ENCODE peak calls at places on chromosomes 2 and 18, in ten cellular contexts. K, V, L, B, X, N, Y, H, Q and T are unnamed samples.

GRCh38 chr18:46408334-46408987 is 248.6 kb downstream of the LOXHD1 start:
- DNase-seq in K (no peak), V (no peak), L (no peak), B (no peak), X (no peak), N (no peak), Y (no peak), H (no peak), Q (no peak), T (peak)

GRCh38 chr2:27323592-27324285 is 842 bp upstream of the MPV17 start:
- DNase-seq in K (no peak), V (no peak), L (no peak), B (no peak), X (no peak), N (no peak), Y (no peak), H (peak), Q (no peak), T (no peak)

GRCh38 chr2:118791511-118791910 is 55.9 kb downstream of the EN1 start:
- DNase-seq in K (no peak), V (no peak), L (no peak), B (no peak), X (no peak), N (no peak), Y (no peak), H (no peak), Q (no peak), T (no peak)

GRCh38 chr2:96502891-96503636 is 2.1 kb downstream of the NEURL3 start:
- DNase-seq in K (no peak), V (no peak), L (no peak), B (no peak), X (no peak), N (no peak), Y (no peak), H (no peak), Q (no peak), T (no peak)

GRCh38 chr2:39718483-39718882 is 52.8 kb downstream of the TMEM178A start:
- DNase-seq in K (peak), V (no peak), L (no peak), B (no peak), X (no peak), N (no peak), Y (no peak), H (no peak), Q (no peak), T (no peak)

GRCh38 chr2:237626813-237627451 is 455 bp upstream of the LRRFIP1 start:
- DNase-seq in K (no peak), V (no peak), L (no peak), B (no peak), X (no peak), N (no peak), Y (no peak), H (no peak), Q (no peak), T (no peak)

GRCh38 chr2:3483227-3483985 is 35.9 kb downstream of the ADI1 start:
- DNase-seq in K (peak), V (peak), L (peak), B (peak), X (no peak), N (no peak), Y (no peak), H (peak), Q (no peak), T (peak)

GRCh38 chr18:6593142-6593889 is 136.2 kb upstream of the ARHGAP28 start:
- DNase-seq in K (no peak), V (no peak), L (no peak), B (no peak), X (no peak), N (no peak), Y (no peak), H (no peak), Q (no peak), T (no peak)

GRCh38 chr2:118148133-118148532 is 59.9 kb downstream of the INSIG2 start:
- DNase-seq in K (no peak), V (no peak), L (no peak), B (no peak), X (no peak), N (no peak), Y (no peak), H (no peak), Q (no peak), T (no peak)

GRCh38 chr2:186052930-186053329 is 314.3 kb downstream of the FSIP2 start:
- DNase-seq in K (no peak), V (no peak), L (no peak), B (no peak), X (no peak), N (no peak), Y (no peak), H (no peak), Q (no peak), T (no peak)

GRCh38 chr2:237732070-237732469 is 66.5 kb upstream of the RBM44 start:
- DNase-seq in K (no peak), V (no peak), L (no peak), B (peak), X (no peak), N (no peak), Y (no peak), H (no peak), Q (no peak), T (no peak)

GRCh38 chr2:220335591-220335915 is 708.1 kb downstream of the SLC4A3 start:
- DNase-seq in K (no peak), V (no peak), L (no peak), B (no peak), X (no peak), N (no peak), Y (no peak), H (no peak), Q (no peak), T (peak)

GRCh38 chr2:231272961-231273360 is 74.5 kb downstream of the ARMC9 start:
- DNase-seq in K (no peak), V (no peak), L (no peak), B (no peak), X (no peak), N (no peak), Y (no peak), H (no peak), Q (no peak), T (no peak)

GRCh38 chr2:240369725-240370585 is 65.5 kb upstream of the GPC1 start:
- DNase-seq in K (peak), V (peak), L (peak), B (peak), X (peak), N (peak), Y (peak), H (peak), Q (no peak), T (peak)

GRCh38 chr18:59054892-59055291 is 84.8 kb upstream of the SEC11C start:
- DNase-seq in K (no peak), V (no peak), L (no peak), B (peak), X (no peak), N (peak), Y (peak), H (no peak), Q (no peak), T (no peak)

GRCh38 chr2:240642806-240643092 is 17.5 kb downstream of the GPR35 start:
- DNase-seq in K (no peak), V (no peak), L (no peak), B (no peak), X (no peak), N (no peak), Y (no peak), H (no peak), Q (no peak), T (no peak)

GRCh38 chr18:30522288-30522929 is 520.1 kb downstream of the DSC3 start:
- DNase-seq in K (no peak), V (no peak), L (no peak), B (no peak), X (no peak), N (no peak), Y (no peak), H (no peak), Q (no peak), T (no peak)

GRCh38 chr2:230643576-230644291 is 68.9 kb upstream of the CAB39 start:
- DNase-seq in K (no peak), V (peak), L (no peak), B (peak), X (no peak), N (no peak), Y (no peak), H (peak), Q (no peak), T (no peak)

GRCh38 chr2:54891901-54892300 is 158.3 kb downstream of the RTN4 start:
- DNase-seq in K (peak), V (no peak), L (no peak), B (no peak), X (no peak), N (no peak), Y (no peak), H (no peak), Q (no peak), T (no peak)

GRCh38 chr2:88307817-88308216 is 137.7 kb downstream of the THNSL2 start:
- DNase-seq in K (no peak), V (no peak), L (no peak), B (no peak), X (no peak), N (no peak), Y (no peak), H (no peak), Q (no peak), T (no peak)

GRCh38 chr2:109521233-109521632 is 92.5 kb downstream of the SEPTIN10 start:
- DNase-seq in K (no peak), V (no peak), L (no peak), B (no peak), X (no peak), N (no peak), Y (no peak), H (no peak), Q (no peak), T (no peak)

GRCh38 chr2:145800201-145801091 is 1280.5 kb upstream of the ZEB2 start:
- DNase-seq in K (no peak), V (no peak), L (no peak), B (no peak), X (no peak), N (no peak), Y (no peak), H (no peak), Q (no peak), T (no peak)

GRCh38 chr2:235328991-235329390 is 164.9 kb upstream of the AGAP1 start:
- DNase-seq in K (no peak), V (no peak), L (no peak), B (no peak), X (no peak), N (no peak), Y (no peak), H (no peak), Q (no peak), T (peak)
- H3K4me3 ChIP-seq in K (no peak), V (no peak), L (no peak), B (no peak), X (no peak), N (no peak), Y (no peak), H (no peak), Q (no peak), T (no peak)

GRCh38 chr18:11004951-11005350 is 144.4 kb downstream of the PIEZO2 start:
- DNase-seq in K (no peak), V (no peak), L (no peak), B (no peak), X (no peak), N (no peak), Y (no peak), H (no peak), Q (no peak), T (no peak)

GRCh38 chr18:11005528-11005927 is 143.8 kb downstream of the PIEZO2 start:
- DNase-seq in K (peak), V (no peak), L (peak), B (peak), X (peak), N (no peak), Y (no peak), H (no peak), Q (no peak), T (no peak)

GRCh38 chr18:11004294-11004693 is 145.1 kb downstream of the PIEZO2 start:
- DNase-seq in K (peak), V (no peak), L (no peak), B (no peak), X (no peak), N (no peak), Y (no peak), H (no peak), Q (no peak), T (no peak)

GRCh38 chr18:11002277-11002676 is 147.1 kb downstream of the PIEZO2 start:
- DNase-seq in K (no peak), V (no peak), L (no peak), B (no peak), X (no peak), N (no peak), Y (no peak), H (no peak), Q (no peak), T (no peak)

GRCh38 chr18:11002796-11003195 is 146.6 kb downstream of the PIEZO2 start:
- DNase-seq in K (no peak), V (no peak), L (no peak), B (no peak), X (no peak), N (no peak), Y (no peak), H (no peak), Q (no peak), T (no peak)
- H3K4me3 ChIP-seq in K (no peak), V (no peak), L (no peak), B (no peak), X (no peak), N (no peak), Y (no peak), H (no peak), Q (no peak), T (no peak)

GRCh38 chr18:65750421-65751144 is at the start of gene CDH7:
- DNase-seq in K (no peak), V (no peak), L (no peak), B (no peak), X (no peak), N (no peak), Y (no peak), H (peak), Q (no peak), T (no peak)
- H3K4me3 ChIP-seq in K (peak), V (peak), L (no peak), B (no peak), X (peak), N (no peak), Y (peak), H (peak), Q (no peak), T (peak)

DNA sequence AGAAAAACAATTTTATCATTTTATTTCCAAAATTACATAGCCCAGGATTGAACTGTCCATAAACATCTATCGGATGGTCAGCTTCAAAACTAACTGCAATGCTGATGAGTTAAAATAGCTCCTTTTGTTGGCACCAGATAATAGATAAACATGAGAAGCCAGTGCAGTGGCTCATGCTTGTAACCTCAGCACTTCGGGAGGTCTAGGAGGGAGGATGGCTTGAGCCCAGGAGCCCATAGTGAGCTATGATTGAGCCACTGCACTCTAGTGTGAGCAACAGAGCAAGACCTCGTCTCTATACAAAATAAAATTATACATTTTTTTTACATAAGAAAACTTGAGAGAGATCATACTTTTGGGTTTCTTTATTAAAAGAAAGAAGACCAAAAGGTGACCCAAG is 34.6 kb upstream of the IMPA2 start:
- DNase-seq in K (peak), V (no peak), L (no peak), B (peak), X (no peak), N (no peak), Y (no peak), H (no peak), Q (no peak), T (no peak)
- H3K4me3 ChIP-seq in K (no peak), V (peak), L (peak), B (peak), X (peak), N (no peak), Y (peak), H (peak), Q (peak), T (no peak)

GRCh38 chr2:148719941-148720436 is 75.4 kb downstream of the EPC2 start:
- DNase-seq in K (no peak), V (no peak), L (no peak), B (peak), X (no peak), N (no peak), Y (no peak), H (peak), Q (no peak), T (peak)

GRCh38 chr2:148721991-148722777 is 77.6 kb downstream of the EPC2 start:
- DNase-seq in K (peak), V (no peak), L (no peak), B (no peak), X (no peak), N (peak), Y (no peak), H (no peak), Q (no peak), T (no peak)

GRCh38 chr2:148719195-148719749 is 74.7 kb downstream of the EPC2 start:
- DNase-seq in K (no peak), V (no peak), L (no peak), B (no peak), X (no peak), N (no peak), Y (no peak), H (no peak), Q (no peak), T (no peak)

GRCh38 chr2:148721520-148721931 is 77.0 kb downstream of the EPC2 start:
- DNase-seq in K (peak), V (no peak), L (no peak), B (no peak), X (no peak), N (no peak), Y (no peak), H (no peak), Q (no peak), T (no peak)

DNA sequence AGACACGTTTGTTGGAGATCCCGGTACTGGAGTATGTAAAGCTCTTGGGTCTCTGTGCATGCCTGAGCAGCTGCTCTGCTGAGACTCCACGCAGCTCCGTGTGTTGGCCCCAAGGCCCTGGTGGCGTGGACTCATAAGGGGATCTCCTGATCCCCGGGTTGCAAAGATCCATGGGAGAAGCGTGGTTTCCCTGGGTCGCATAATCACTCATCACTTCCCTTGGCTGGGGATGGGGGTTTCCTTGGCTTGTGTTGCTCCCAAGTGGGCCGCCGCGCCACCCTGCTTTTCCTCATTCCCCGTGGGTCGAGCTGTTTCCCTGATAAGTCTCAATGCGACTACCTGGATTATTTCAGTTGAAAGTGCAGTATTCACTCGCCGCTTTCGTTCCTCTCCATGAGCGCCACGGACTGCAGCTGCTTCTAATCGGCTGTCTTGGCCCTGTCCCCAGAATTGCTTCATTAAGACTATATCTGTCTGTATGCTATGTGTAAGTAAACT is 76.0 kb downstream of the EPC2 start:
- DNase-seq in K (peak), V (no peak), L (peak), B (peak), X (peak), N (no peak), Y (peak), H (peak), Q (no peak), T (no peak)
- H3K4me3 ChIP-seq in K (no peak), V (peak), L (no peak), B (no peak), X (peak), N (no peak), Y (peak), H (no peak), Q (no peak), T (no peak)

DNA sequence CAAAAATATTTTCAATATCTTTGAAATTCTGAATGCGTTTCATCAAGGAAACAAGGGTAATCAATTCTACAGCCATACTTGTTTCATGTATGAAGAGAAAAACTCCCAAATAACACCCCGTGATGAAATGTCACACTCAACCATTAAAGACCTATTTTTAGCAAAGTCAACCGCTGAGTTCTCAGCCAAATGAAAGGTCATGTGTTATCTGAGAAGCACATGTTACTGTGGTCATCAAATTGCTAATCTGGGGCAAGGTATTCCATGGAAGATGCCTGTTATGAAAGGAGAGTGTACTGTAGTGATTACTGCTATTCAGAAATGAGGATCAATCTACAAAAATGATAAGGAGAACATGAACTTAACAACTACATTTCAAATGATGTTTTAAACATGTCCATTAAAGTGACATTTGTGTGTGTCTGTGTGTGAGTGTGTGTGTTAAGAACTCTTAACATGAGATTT is 126.7 kb downstream of the BCL2 start:
- DNase-seq in K (no peak), V (no peak), L (no peak), B (no peak), X (no peak), N (no peak), Y (peak), H (no peak), Q (no peak), T (no peak)
- H3K4me3 ChIP-seq in K (no peak), V (no peak), L (no peak), B (no peak), X (no peak), N (no peak), Y (no peak), H (no peak), Q (no peak), T (no peak)

GRCh38 chr2:101439716-101440115 is 35.2 kb downstream of the RFX8 start:
- DNase-seq in K (no peak), V (no peak), L (no peak), B (no peak), X (no peak), N (no peak), Y (no peak), H (no peak), Q (no peak), T (no peak)

GRCh38 chr2:101440127-101440738 is 34.7 kb downstream of the RFX8 start:
- DNase-seq in K (peak), V (peak), L (no peak), B (no peak), X (no peak), N (no peak), Y (no peak), H (no peak), Q (no peak), T (peak)

GRCh38 chr2:101446869-101447268 is 28.0 kb downstream of the RFX8 start:
- DNase-seq in K (peak), V (no peak), L (peak), B (no peak), X (peak), N (peak), Y (no peak), H (no peak), Q (no peak), T (peak)

GRCh38 chr2:101442667-101443061 is 32.2 kb downstream of the RFX8 start:
- DNase-seq in K (no peak), V (no peak), L (no peak), B (no peak), X (no peak), N (no peak), Y (no peak), H (no peak), Q (no peak), T (no peak)

DNA sequence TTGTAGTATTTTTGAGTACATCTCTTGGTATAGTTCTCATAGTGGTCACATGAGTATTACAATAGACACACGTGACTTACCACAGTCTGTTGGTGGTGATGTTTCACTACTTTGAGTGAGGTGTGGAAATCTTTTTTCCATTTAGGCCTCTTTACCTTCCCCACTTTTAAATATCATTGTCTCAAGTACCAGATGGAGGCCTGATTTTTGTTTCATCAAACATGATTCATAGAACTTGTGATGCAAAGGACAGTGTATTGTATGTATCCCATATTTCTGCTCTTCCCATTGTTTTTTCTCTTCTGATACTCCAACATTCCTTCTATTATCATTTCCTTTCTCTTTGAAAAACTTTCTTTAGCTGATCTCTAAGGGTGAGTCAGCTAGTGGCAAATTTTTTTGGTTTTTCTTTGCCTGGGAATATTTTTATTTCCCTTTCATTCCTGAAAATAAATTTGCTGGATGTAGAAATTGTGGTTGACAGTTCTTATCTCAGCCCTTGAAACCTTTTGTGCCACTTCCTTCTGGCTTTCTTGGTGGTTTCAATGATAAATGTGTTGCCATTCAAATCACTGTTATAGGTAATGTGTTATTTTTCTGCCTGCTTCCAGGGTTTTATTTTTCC is 32.8 kb downstream of the RFX8 start:
- DNase-seq in K (peak), V (no peak), L (no peak), B (no peak), X (no peak), N (peak), Y (no peak), H (no peak), Q (no peak), T (no peak)
- H3K4me3 ChIP-seq in K (no peak), V (no peak), L (no peak), B (no peak), X (no peak), N (no peak), Y (no peak), H (no peak), Q (no peak), T (no peak)